ENCODE peak calls at places on chromosomes 5 and 9, in eight cellular contexts. F is EH; K is activated CD4-positive, alpha-beta T cell treated with anti-CD3 and anti-CD28 coated beads, Interleukin-2, amount 50 U/mL, for 1 hour; C is lower lobe of right lung; H is MCF 10A; Y is nucleus accumbens; B is stimulated activated naive B cell treated with anti-CD40 and anti-IgM and Interleukin-4, amounts not matched to agents 10 μg/mL and 1 μg/mL and 100 μg/mL, for 72 hours; P is psoas muscle. Q is an unnamed sample.

GRCh38 chr5:171520300-171521170 is 101.1 kb downstream of the FGF18 start:
- DNase-seq in K (no peak), Y (no peak), C (no peak), P (peak), B (no peak), F (peak), H (peak), Q (no peak)

GRCh38 chr5:175246242-175246891 is 197.6 kb downstream of the DRD1 start:
- DNase-seq in C (no peak), H (peak), Y (no peak), B (no peak), K (no peak), F (peak), P (no peak), Q (no peak)

GRCh38 chr9:86272221-86272620 is 10.1 kb downstream of the ISCA1 start:
- DNase-seq in F (no peak), B (no peak), P (no peak), K (no peak), C (no peak), H (no peak), Y (no peak), Q (no peak)

GRCh38 chr5:160187091-160187490 is 42.2 kb upstream of the FABP6 start:
- DNase-seq in C (no peak), F (peak), Y (no peak), H (no peak), B (no peak), K (no peak), P (no peak), Q (no peak)

GRCh38 chr5:150122158-150122510 is 33.5 kb downstream of the PDGFRB start:
- DNase-seq in H (peak), K (no peak), C (peak), B (no peak), Y (no peak), P (no peak), F (no peak), Q (no peak)

GRCh38 chr9:89880721-89881120 is 275.9 kb downstream of the GADD45G start:
- DNase-seq in F (no peak), P (no peak), H (no peak), B (no peak), Y (no peak), K (no peak), C (no peak), Q (no peak)

GRCh38 chr9:93133641-93134017 is 422 bp downstream of the NINJ1 start:
- DNase-seq in Y (peak), F (peak), C (peak), K (peak), B (peak), H (peak), P (peak), Q (peak)

GRCh38 chr5:33401482-33402390 is 39.0 kb upstream of the TARS1 start:
- DNase-seq in Y (no peak), K (no peak), B (no peak), P (no peak), H (peak), C (no peak), F (peak), Q (no peak)

GRCh38 chr5:73039082-73039481 is 81.3 kb upstream of the TMEM171 start:
- DNase-seq in H (no peak), B (no peak), C (no peak), K (no peak), Y (no peak), F (peak), P (no peak), Q (no peak)

GRCh38 chr9:113580041-113580953 is 116.8 kb downstream of the RGS3 start:
- DNase-seq in K (peak), F (peak), P (peak), B (peak), C (peak), Y (no peak), H (peak), Q (peak)

GRCh38 chr9:136808075-136808780 is 480 bp downstream of the RABL6 start:
- DNase-seq in B (no peak), Y (no peak), K (peak), F (peak), P (peak), H (no peak), C (peak), Q (no peak)

GRCh38 chr9:107242073-107243063 is 40.7 kb upstream of the RAD23B start:
- DNase-seq in P (no peak), Y (no peak), K (no peak), F (peak), B (no peak), C (no peak), H (no peak), Q (no peak)

GRCh38 chr9:96858018-96858573 is 3.8 kb upstream of the ZNF782 start:
- DNase-seq in K (no peak), B (no peak), F (peak), Y (no peak), C (no peak), H (peak), P (no peak), Q (no peak)

GRCh38 chr9:113915817-113916474 is 39.8 kb downstream of the ZNF618 start:
- DNase-seq in C (no peak), H (no peak), F (no peak), B (no peak), P (no peak), K (no peak), Y (no peak), Q (no peak)

GRCh38 chr5:125409496-125410351 is 663.3 kb upstream of the ZNF608 start:
- DNase-seq in F (peak), K (no peak), H (peak), B (no peak), P (no peak), Y (no peak), C (no peak), Q (no peak)

GRCh38 chr5:93741136-93741811 is at the start of gene POU5F2:
- DNase-seq in B (no peak), C (no peak), F (no peak), K (no peak), Y (no peak), H (no peak), P (no peak), Q (no peak)

GRCh38 chr9:84875193-84875592 is 205.7 kb downstream of the NTRK2 start:
- DNase-seq in P (no peak), C (no peak), F (no peak), H (no peak), Y (no peak), K (no peak), B (no peak), Q (no peak)

GRCh38 chr9:84966876-84967830 is 297.6 kb downstream of the NTRK2 start:
- DNase-seq in B (no peak), F (no peak), K (no peak), C (no peak), Y (no peak), H (no peak), P (no peak), Q (no peak)

GRCh38 chr9:114308361-114308950 is 14.4 kb upstream of the ORM1 start:
- DNase-seq in H (no peak), P (no peak), F (no peak), Y (no peak), K (no peak), C (no peak), B (no peak), Q (no peak)

GRCh38 chr5:138884094-138884493 is 9.0 kb upstream of the LRRTM2 start:
- DNase-seq in P (no peak), H (no peak), B (no peak), K (no peak), C (no peak), F (no peak), Y (no peak), Q (no peak)

GRCh38 chr5:96942911-96943310 is 7.0 kb downstream of the LNPEP start:
- DNase-seq in Y (no peak), B (no peak), K (no peak), C (no peak), F (peak), H (no peak), P (no peak), Q (no peak)

Q was measured in effector memory CD8-positive, alpha-beta T cell.